ENCODE peak calls at places on chromosomes 12 and 14, in nine cellular contexts. G, H, L, D, K, M, J, T and P are unnamed samples.

GRCh38 chr12:2853626-2854025 is 3.2 kb downstream of the TEX52 start:
- DNase-seq in H (peak), M (peak), D (peak), L (peak), K (no peak), J (peak), G (peak), T (no peak), P (peak)

GRCh38 chr12:95877622-95878021 is 18.9 kb downstream of the SNRPF start:
- DNase-seq in H (no peak), M (no peak), L (no peak), G (no peak), K (no peak), T (no peak), D (peak), J (no peak), P (peak)

GRCh38 chr14:69449216-69449615 is 35.3 kb upstream of the PLEKHD1 start:
- DNase-seq in G (no peak), L (no peak), T (no peak), M (no peak), J (no peak), K (no peak), H (no peak), D (no peak), P (no peak)

GRCh38 chr12:99381992-99382391 is 265.6 kb upstream of the GARIN6 start:
- DNase-seq in K (no peak), D (no peak), G (no peak), T (no peak), J (no peak), H (no peak), M (no peak), L (no peak), P (no peak)

GRCh38 chr14:33545696-33546095 is 405.2 kb downstream of the EGLN3 start:
- DNase-seq in T (no peak), K (no peak), M (no peak), G (no peak), H (no peak), J (no peak), D (no peak), L (no peak), P (no peak)

GRCh38 chr14:73208390-73208789 is 28.9 kb upstream of the PAPLN start:
- DNase-seq in H (no peak), D (no peak), G (no peak), T (no peak), K (no peak), M (no peak), L (no peak), J (no peak), P (no peak)

GRCh38 chr12:131894981-131895639 is 688 bp downstream of the ULK1 start:
- DNase-seq in T (no peak), J (no peak), G (no peak), D (no peak), M (peak), K (no peak), H (no peak), L (no peak), P (no peak)

GRCh38 chr12:23767834-23768233 is 181.6 kb downstream of the SOX5 start:
- DNase-seq in K (no peak), H (no peak), M (no peak), D (no peak), J (no peak), L (no peak), G (no peak), T (no peak), P (no peak)

GRCh38 chr14:54718046-54718445 is 151.1 kb downstream of the SAMD4A start:
- DNase-seq in D (no peak), J (no peak), G (peak), T (no peak), L (no peak), K (no peak), H (no peak), M (no peak), P (no peak)

GRCh38 chr12:113781415-113782198 is 184.5 kb downstream of the RBM19 start:
- DNase-seq in D (no peak), T (no peak), L (no peak), H (no peak), K (no peak), J (no peak), G (peak), M (no peak), P (peak)

GRCh38 chr12:7557227-7557626 is 53.6 kb upstream of the CD163 start:
- DNase-seq in G (no peak), H (no peak), M (no peak), T (no peak), J (no peak), D (no peak), K (no peak), L (no peak), P (no peak)

GRCh38 chr14:24279301-24280186 is 8.1 kb upstream of the RABGGTA start:
- DNase-seq in D (peak), K (peak), J (peak), T (no peak), M (no peak), L (peak), G (no peak), H (peak), P (no peak)

GRCh38 chr14:104755621-104756020 is 2.7 kb downstream of the SIVA1 start:
- DNase-seq in D (no peak), J (no peak), M (no peak), H (no peak), T (no peak), L (no peak), G (no peak), K (no peak), P (no peak)

GRCh38 chr12:116189692-116190091 is 87.8 kb downstream of the MED13L start:
- DNase-seq in L (no peak), J (no peak), H (no peak), M (no peak), T (no peak), K (no peak), G (no peak), D (no peak), P (no peak)

GRCh38 chr12:94714378-94714777 is 64.0 kb upstream of the TMCC3 start:
- DNase-seq in K (no peak), T (no peak), D (peak), G (peak), M (no peak), J (no peak), H (no peak), L (no peak), P (no peak)

GRCh38 chr12:26530461-26530860 is 302.5 kb downstream of the ITPR2 start:
- DNase-seq in H (no peak), M (no peak), G (no peak), D (no peak), K (no peak), T (no peak), J (no peak), L (no peak), P (no peak)

GRCh38 chr12:27610380-27610779 is 85.9 kb upstream of the REP15 start:
- DNase-seq in G (peak), M (no peak), D (peak), T (no peak), L (no peak), J (no peak), H (peak), K (no peak), P (peak)

GRCh38 chr14:51607677-51608076 is 44.0 kb upstream of the FRMD6 start:
- DNase-seq in J (no peak), K (no peak), H (no peak), L (no peak), G (peak), D (peak), T (no peak), M (no peak), P (peak)

GRCh38 chr12:106296179-106296877 is 6.2 kb upstream of the TCP11L2 start:
- DNase-seq in D (peak), J (no peak), M (no peak), K (no peak), T (no peak), L (no peak), G (peak), H (no peak), P (peak)

GRCh38 chr12:572532-572899 is 90.7 kb downstream of the NINJ2 start:
- DNase-seq in M (no peak), J (no peak), K (no peak), L (no peak), T (no peak), H (no peak), D (peak), G (peak), P (no peak)